ENCODE peak calls at places on chromosome 18, in five cellular contexts. O is SK-N-SH, C is K562, U is HepG2, M is GM12878. H is an unnamed sample.

GRCh38 chr18:59229681-59230443 is 9.9 kb downstream of the GRP start:
- DNase-seq in M (no peak), O (no peak), C (no peak), U (no peak), H (no peak)

GRCh38 chr18:8937112-8937641 is 165.3 kb upstream of the NDUFV2 start:
- DNase-seq in C (no peak), U (no peak), M (no peak), O (no peak), H (no peak)

GRCh38 chr18:3710712-3711269 is 260.8 kb downstream of the TGIF1 start:
- DNase-seq in M (no peak), C (no peak), O (peak; percentile 20), U (no peak), H (no peak)

GRCh38 chr18:35542356-35542755 is 39.2 kb upstream of the GALNT1 start:
- DNase-seq in C (no peak), M (no peak), O (no peak), U (no peak), H (no peak)

GRCh38 chr18:10329116-10329515 is 125.3 kb upstream of the APCDD1 start:
- DNase-seq in U (no peak), O (no peak), C (no peak), M (no peak), H (no peak)

GRCh38 chr18:43563780-43564179 is 286.5 kb upstream of the SYT4 start:
- DNase-seq in C (no peak), U (peak; percentile 12), M (no peak), O (peak; percentile 40), H (no peak)

GRCh38 chr18:67154979-67155378 is 361.5 kb downstream of the DSEL start:
- DNase-seq in M (no peak), U (no peak), C (no peak), O (no peak), H (no peak)

GRCh38 chr18:32010124-32010745 is 8.4 kb upstream of the RNF125 start:
- DNase-seq in C (no peak), U (no peak), O (no peak), M (no peak), H (peak; percentile 28)

GRCh38 chr18:23234619-23235018 is 99.3 kb downstream of the CABLES1 start:
- DNase-seq in O (no peak), C (no peak), M (no peak), U (no peak), H (no peak)

GRCh38 chr18:47453038-47453437 is 201.6 kb upstream of the SKOR2 start:
- DNase-seq in U (no peak), C (no peak), M (no peak), O (no peak), H (no peak)

GRCh38 chr18:75546964-75547363 is 119.5 kb upstream of the SMIM21 start:
- DNase-seq in M (no peak), U (no peak), C (peak; percentile 19), O (no peak), H (no peak)

GRCh38 chr18:44698518-44698917 is 17.8 kb downstream of the SETBP1 start:
- DNase-seq in M (no peak), C (no peak), U (no peak), O (no peak), H (no peak)

GRCh38 chr18:40356153-40356552 is 1598.9 kb upstream of the PIK3C3 start:
- DNase-seq in M (no peak), U (no peak), O (no peak), C (no peak), H (no peak)

GRCh38 chr18:63762518-63762917 is 12.7 kb upstream of the SERPINB7 start:
- DNase-seq in C (no peak), M (no peak), O (no peak), U (no peak), H (no peak)

GRCh38 chr18:34738173-34738894 is 28.2 kb downstream of the DTNA start:
- DNase-seq in U (peak; percentile 39), O (no peak), M (no peak), C (no peak), H (no peak)

GRCh38 chr18:40494603-40495002 is 1460.4 kb upstream of the PIK3C3 start:
- DNase-seq in M (no peak), C (no peak), O (no peak), U (no peak), H (no peak)

GRCh38 chr18:26803643-26804042 is 61.9 kb downstream of the AQP4 start:
- DNase-seq in M (no peak), U (no peak), C (no peak), O (no peak), H (no peak)

GRCh38 chr18:74525741-74526140 is 8.6 kb upstream of the CNDP1 start:
- DNase-seq in C (no peak), M (no peak), U (no peak), O (no peak), H (no peak)

GRCh38 chr18:35592298-35592697 is 10.8 kb downstream of the GALNT1 start:
- DNase-seq in M (peak; percentile 75), O (no peak), C (no peak), U (no peak), H (no peak)

GRCh38 chr18:58335223-58335622 is 291.2 kb downstream of the NEDD4L start:
- DNase-seq in U (no peak), C (no peak), M (no peak), O (no peak), H (no peak)

GRCh38 chr18:62991959-62992358 is 276.6 kb downstream of the PHLPP1 start:
- DNase-seq in O (no peak), C (peak; percentile 87), M (no peak), U (no peak), H (no peak)

GRCh38 chr18:23259701-23260661 is 124.7 kb downstream of the CABLES1 start:
- DNase-seq in U (peak; percentile 56), O (peak; percentile 80), M (no peak), C (peak; percentile 66), H (no peak)

GRCh38 chr18:68604256-68604655 is 110.7 kb downstream of the TMX3 start:
- DNase-seq in U (no peak), M (no peak), C (no peak), O (no peak), H (no peak)

GRCh38 chr18:10279905-10280658 is 174.4 kb upstream of the APCDD1 start:
- DNase-seq in C (no peak), U (no peak), M (no peak), O (no peak), H (no peak)

GRCh38 chr18:39976771-39977170 is 1978.3 kb upstream of the PIK3C3 start:
- DNase-seq in O (no peak), C (no peak), U (no peak), M (no peak), H (no peak)

GRCh38 chr18:41783879-41784278 is 171.2 kb upstream of the PIK3C3 start:
- DNase-seq in O (no peak), C (no peak), U (no peak), M (no peak), H (no peak)

GRCh38 chr18:60295776-60296175 is 76.8 kb downstream of the MC4R start:
- DNase-seq in C (no peak), M (no peak), U (no peak), O (no peak), H (no peak)

GRCh38 chr18:6013101-6013790 is 117.9 kb upstream of the TMEM200C start:
- DNase-seq in U (no peak), M (no peak), C (no peak), O (no peak), H (no peak)
- TF ChIP-seq ZBTB33 in U (no peak), M (no peak), C (no peak), O (no peak), H (no peak)

GRCh38 chr18:45775726-45776125 is 49.7 kb upstream of the SIGLEC15 start:
- DNase-seq in M (no peak), C (no peak), O (peak; percentile 18), U (no peak), H (no peak)
- H2AFZ ChIP-seq in M (peak overlapping the region; percentile 80), C (peak overlapping the region; percentile 72), O (no peak overlapping the region), U (no peak overlapping the region), H (no peak overlapping the region)

GRCh38 chr18:79348066-79348465 is 47.7 kb upstream of the NFATC1 start:
- DNase-seq in C (no peak), M (no peak), O (no peak), U (no peak), H (no peak)

GRCh38 chr18:79343567-79344207 is 52.0 kb upstream of the NFATC1 start:
- DNase-seq in C (no peak), M (no peak), U (peak; percentile 38), O (no peak), H (no peak)

GRCh38 chr18:79345981-79346380 is 49.7 kb upstream of the NFATC1 start:
- DNase-seq in C (no peak), M (no peak), O (no peak), U (no peak), H (no peak)

GRCh38 chr18:79345366-79345765 is 50.4 kb upstream of the NFATC1 start:
- DNase-seq in U (no peak), C (no peak), O (no peak), M (no peak), H (no peak)

DNA sequence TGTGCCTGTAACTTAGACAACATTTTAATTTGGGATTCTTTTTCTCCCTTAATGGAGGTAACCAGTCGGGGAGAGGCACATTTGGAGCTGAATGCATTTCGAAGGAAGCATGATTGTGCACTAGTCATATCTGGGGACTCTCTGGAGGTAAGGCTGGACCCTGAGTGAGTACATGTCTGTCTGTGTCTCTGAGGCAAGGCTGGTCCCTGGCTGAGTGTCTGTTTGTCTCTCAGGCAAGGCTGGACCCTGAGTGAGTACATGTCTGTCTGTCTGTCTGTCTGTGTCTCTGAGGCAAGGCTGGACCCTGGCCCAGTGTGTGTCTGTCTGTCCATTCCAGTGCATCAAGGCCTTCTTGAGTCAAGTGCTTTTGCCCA is 51.5 kb upstream of the NFATC1 start:
- DNase-seq in U (no peak), O (no peak), M (no peak), C (no peak), H (no peak)
- TF ChIP-seq ZBTB33 in U (no peak), O (no peak), M (no peak), C (no peak), H (no peak)

DNA sequence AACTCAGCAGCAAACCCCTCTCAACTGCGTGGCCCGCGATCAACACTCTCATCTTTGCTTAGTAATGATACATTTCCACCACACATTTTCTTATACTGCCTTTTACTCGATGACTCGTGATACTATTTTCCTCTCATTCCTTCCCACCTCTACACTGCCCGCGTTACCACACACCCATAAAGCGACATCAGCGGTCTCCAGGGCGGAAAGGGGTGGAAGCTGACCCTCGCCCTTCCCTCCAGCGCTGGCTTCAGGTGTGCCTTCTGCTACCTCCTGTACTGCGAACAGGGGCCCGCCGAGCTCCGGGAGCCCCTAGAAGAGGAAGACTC is 1.3 kb downstream of the NETO1 start:
- DNase-seq in C (no peak), M (no peak), U (no peak), O (no peak), H (no peak)
- H2AFZ ChIP-seq in C (no peak overlapping the region), M (no peak overlapping the region), U (no peak overlapping the region), O (no peak overlapping the region), H (no peak overlapping the region)

H was measured in HCT116.